ENCODE peak calls at places on chromosomes 7 and 10, in four cellular contexts. One of them, this sample, is unnamed.
A peak's percentile ranks its signal among the peaks of the same experiment; 100 is the strongest.

GRCh38 chr7:84700563-84701370 is 486.1 kb downstream of the SEMA3D start:
- DNase-seq in HepG2: no peak
- DNase-seq in GM12878: no peak
- DNase-seq in SK-N-SH: no peak
- DNase-seq in this sample: no peak

GRCh38 chr10:10630281-10630680 is 387.4 kb upstream of the CELF2 start:
- DNase-seq in HepG2: no peak
- DNase-seq in GM12878: no peak
- DNase-seq in SK-N-SH: no peak
- DNase-seq in this sample: no peak

GRCh38 chr10:113228570-113228969 is 278.5 kb downstream of the TCF7L2 start:
- DNase-seq in GM12878: no peak
- DNase-seq in HepG2: no peak
- DNase-seq in SK-N-SH: no peak
- DNase-seq in this sample: no peak

GRCh38 chr7:28773423-28774129 is 184.6 kb downstream of the TRIL start:
- DNase-seq in SK-N-SH: no peak
- DNase-seq in HepG2: no peak
- DNase-seq in GM12878: no peak
- DNase-seq in this sample: no peak

GRCh38 chr7:28068811-28069216 is 111.8 kb downstream of the JAZF1 start:
- DNase-seq in GM12878: no peak
- DNase-seq in HepG2: no peak
- DNase-seq in SK-N-SH: no peak
- DNase-seq in this sample: no peak

GRCh38 chr10:33422779-33423520 is 88.5 kb upstream of the NRP1 start:
- DNase-seq in SK-N-SH: no peak
- DNase-seq in HepG2: no peak
- DNase-seq in GM12878: no peak
- DNase-seq in this sample: no peak

GRCh38 chr10:16950686-16951681 is 133.8 kb upstream of the RSU1 start:
- DNase-seq in SK-N-SH: peak; percentile 38
- DNase-seq in HepG2: no peak
- DNase-seq in GM12878: no peak
- DNase-seq in this sample: peak; percentile 45

GRCh38 chr10:86334515-86335085 is 32.0 kb downstream of the GRID1 start:
- DNase-seq in SK-N-SH: no peak
- DNase-seq in HepG2: no peak
- DNase-seq in GM12878: no peak
- DNase-seq in this sample: no peak

GRCh38 chr7:152052772-152053171 is 27.3 kb downstream of the GALNT11 start:
- DNase-seq in SK-N-SH: no peak
- DNase-seq in HepG2: no peak
- DNase-seq in GM12878: no peak
- DNase-seq in this sample: no peak

GRCh38 chr7:129762387-129762969 is 151.0 kb downstream of the NRF1 start:
- DNase-seq in HepG2: no peak
- DNase-seq in SK-N-SH: no peak
- DNase-seq in GM12878: no peak
- DNase-seq in this sample: no peak

DNA sequence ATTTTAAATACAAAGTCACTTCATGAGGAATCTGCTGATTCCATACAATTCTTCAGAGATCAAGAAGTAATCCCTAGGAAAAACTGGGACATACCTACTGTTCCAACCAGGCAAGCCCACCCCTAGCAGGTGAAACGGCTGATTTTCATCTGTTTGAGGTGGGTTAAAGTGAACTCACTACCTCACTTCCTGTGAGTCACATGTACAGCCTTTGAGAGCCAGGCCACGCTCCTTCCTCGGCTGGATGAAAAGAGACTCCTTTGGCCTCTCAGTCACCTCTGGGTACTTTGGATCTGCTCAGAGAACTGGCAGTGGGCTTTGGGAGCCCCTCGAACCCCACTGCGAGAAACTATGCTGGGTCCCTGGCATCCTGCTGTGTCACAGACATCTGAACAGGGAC is 68.2 kb downstream of the CHST15 start:
- DNase-seq in GM12878: no peak
- DNase-seq in HepG2: no peak
- DNase-seq in SK-N-SH: no peak
- DNase-seq in this sample: no peak
- TF ChIP-seq NFIC in GM12878: no peak
- TF ChIP-seq NFIC in HepG2: no peak
- TF ChIP-seq NFIC in SK-N-SH: no peak
- TF ChIP-seq NFIC in this sample: no peak

GRCh38 chr7:46738713-46739220 is 817.7 kb upstream of the IGFBP3 start:
- DNase-seq in GM12878: no peak
- DNase-seq in HepG2: no peak
- DNase-seq in SK-N-SH: no peak
- DNase-seq in this sample: no peak
- TF ChIP-seq NFIC in GM12878: no peak
- TF ChIP-seq NFIC in HepG2: no peak
- TF ChIP-seq NFIC in SK-N-SH: no peak
- TF ChIP-seq NFIC in this sample: no peak

GRCh38 chr10:73439605-73440298 is 6.4 kb upstream of the MSS51 start:
- DNase-seq in GM12878: no peak
- DNase-seq in SK-N-SH: no peak
- DNase-seq in HepG2: no peak
- DNase-seq in this sample: no peak
- TF ChIP-seq NFIC in GM12878: no peak
- TF ChIP-seq NFIC in SK-N-SH: no peak
- TF ChIP-seq NFIC in HepG2: no peak
- TF ChIP-seq NFIC in this sample: no peak

GRCh38 chr7:128094111-128094570 is 62.9 kb upstream of the LRRC4 start:
- DNase-seq in SK-N-SH: no peak
- DNase-seq in HepG2: no peak
- DNase-seq in GM12878: no peak
- DNase-seq in this sample: no peak
- TF ChIP-seq NFIC in SK-N-SH: no peak
- TF ChIP-seq NFIC in HepG2: no peak
- TF ChIP-seq NFIC in GM12878: no peak
- TF ChIP-seq NFIC in this sample: no peak

GRCh38 chr7:44213872-44214595 is 13.3 kb downstream of the YKT6 start:
- DNase-seq in SK-N-SH: peak; percentile 84
- DNase-seq in HepG2: peak; percentile 56
- DNase-seq in GM12878: no peak
- DNase-seq in this sample: peak; percentile 55
- TF ChIP-seq NFIC in SK-N-SH: no peak
- TF ChIP-seq NFIC in HepG2: no peak
- TF ChIP-seq NFIC in GM12878: no peak
- TF ChIP-seq NFIC in this sample: no peak

GRCh38 chr7:121803041-121803440 is 69.9 kb upstream of the PTPRZ1 start:
- DNase-seq in SK-N-SH: no peak
- DNase-seq in HepG2: no peak
- DNase-seq in GM12878: no peak
- DNase-seq in this sample: no peak
- TF ChIP-seq NFIC in SK-N-SH: no peak
- TF ChIP-seq NFIC in HepG2: no peak
- TF ChIP-seq NFIC in GM12878: no peak
- TF ChIP-seq NFIC in this sample: no peak

DNA sequence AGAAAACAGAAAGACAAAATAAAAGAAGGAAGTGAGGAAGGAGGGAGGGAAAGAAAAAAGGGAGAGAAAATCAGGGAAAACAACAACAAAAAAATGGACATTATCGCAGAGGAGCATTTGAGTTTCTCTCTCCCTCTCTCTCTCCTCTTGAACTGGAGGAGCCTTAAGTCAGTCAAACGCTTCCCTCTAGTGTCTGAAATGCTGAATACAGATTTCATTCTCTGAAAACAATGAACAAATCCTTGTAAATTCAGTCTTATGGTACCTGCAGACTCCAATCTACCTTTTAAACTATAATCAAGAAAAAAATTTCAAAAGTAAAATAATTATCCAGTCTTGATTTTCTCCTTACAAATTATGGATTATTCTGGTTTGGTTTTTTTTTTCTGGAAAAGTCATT is 89.2 kb upstream of the PFKP start:
- DNase-seq in GM12878: peak; percentile 32
- DNase-seq in SK-N-SH: peak; percentile 64
- DNase-seq in HepG2: peak; percentile 56
- DNase-seq in this sample: peak; percentile 28
- TF ChIP-seq NFIC in GM12878: no peak
- TF ChIP-seq NFIC in SK-N-SH: no peak
- TF ChIP-seq NFIC in HepG2: no peak
- TF ChIP-seq NFIC in this sample: no peak

GRCh38 chr10:84269773-84270172 is 24.9 kb downstream of the RGR start:
- DNase-seq in SK-N-SH: no peak
- DNase-seq in GM12878: no peak
- DNase-seq in HepG2: no peak
- DNase-seq in this sample: no peak
- TF ChIP-seq NFIC in SK-N-SH: no peak
- TF ChIP-seq NFIC in GM12878: no peak
- TF ChIP-seq NFIC in HepG2: no peak
- TF ChIP-seq NFIC in this sample: no peak

GRCh38 chr10:100518761-100519241 is 860 bp downstream of the SEC31B start:
- DNase-seq in GM12878: no peak
- DNase-seq in SK-N-SH: peak; percentile 71
- DNase-seq in HepG2: peak; percentile 65
- DNase-seq in this sample: peak; percentile 63

GRCh38 chr10:100516847-100517246 is 2.8 kb downstream of the SEC31B start:
- DNase-seq in HepG2: peak; percentile 24
- DNase-seq in GM12878: no peak
- DNase-seq in SK-N-SH: peak; percentile 36
- DNase-seq in this sample: peak; percentile 34

GRCh38 chr10:100522107-100522811 is 2.6 kb upstream of the SEC31B start:
- DNase-seq in SK-N-SH: no peak
- DNase-seq in HepG2: no peak
- DNase-seq in GM12878: no peak
- DNase-seq in this sample: no peak

GRCh38 chr10:100520811-100521210 is 1.1 kb upstream of the SEC31B start:
- DNase-seq in SK-N-SH: no peak
- DNase-seq in HepG2: no peak
- DNase-seq in GM12878: no peak
- DNase-seq in this sample: no peak

DNA sequence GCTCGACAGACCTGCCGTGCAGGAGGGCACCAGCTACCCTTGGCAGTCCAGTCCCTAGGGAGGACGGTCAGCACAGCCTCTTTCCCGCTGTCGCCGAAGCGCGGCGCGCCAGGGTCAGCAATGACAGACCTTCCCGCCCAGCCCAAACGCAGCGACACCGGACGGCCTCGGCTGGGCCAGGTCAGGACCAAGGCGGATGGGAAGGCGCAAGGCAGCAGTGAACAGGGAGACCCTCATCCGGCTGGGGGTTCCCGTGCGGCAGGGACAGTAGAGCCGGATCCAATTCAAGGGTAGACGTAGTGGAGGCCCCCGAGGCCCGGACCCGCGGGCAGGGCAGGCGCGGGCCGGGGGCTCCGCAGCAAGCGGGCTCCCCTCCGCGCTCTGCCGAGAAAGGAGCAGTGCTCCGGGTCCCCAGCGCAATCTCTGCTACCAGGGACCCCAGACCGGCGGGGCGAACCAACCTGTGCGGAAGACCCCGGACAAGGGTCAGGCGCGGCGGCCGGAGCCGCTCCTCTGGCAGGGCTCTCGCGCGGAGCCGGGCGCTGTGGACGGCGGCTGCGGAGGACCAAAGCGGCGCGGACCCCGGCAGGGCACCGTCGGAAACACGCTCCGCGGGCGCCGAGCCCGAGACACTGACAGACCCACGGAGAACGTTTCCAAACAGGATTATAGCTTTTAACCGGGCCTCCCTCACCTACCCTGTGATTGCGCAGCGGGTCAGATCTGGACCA is at the start of gene SEC31B:
- DNase-seq in SK-N-SH: peak; percentile 85
- DNase-seq in GM12878: no peak
- DNase-seq in HepG2: peak; percentile 50
- DNase-seq in this sample: no peak
- TF ChIP-seq NFIC in SK-N-SH: no peak
- TF ChIP-seq NFIC in GM12878: no peak
- TF ChIP-seq NFIC in HepG2: no peak
- TF ChIP-seq NFIC in this sample: no peak

GRCh38 chr10:79393221-79393923 is 46.1 kb downstream of the PPIF start:
- DNase-seq in GM12878: no peak
- DNase-seq in HepG2: no peak
- DNase-seq in SK-N-SH: no peak
- DNase-seq in this sample: no peak
- TF ChIP-seq NFIC in GM12878: no peak
- TF ChIP-seq NFIC in HepG2: no peak
- TF ChIP-seq NFIC in SK-N-SH: no peak
- TF ChIP-seq NFIC in this sample: no peak

This sample was measured in K562.